ENCODE peak calls at places on chromosome 2, in five cellular contexts. Z is AG10803, P is right atrium auricular region, D is heart left ventricle, J is foreskin fibroblast. W is an unnamed sample.

GRCh38 chr2:229715895-229716507 is 1.6 kb upstream of the DNER start:
- DNase-seq in D (no peak), Z (no peak), P (no peak), J (no peak), W (no peak)

GRCh38 chr2:9262671-9263171 is 56.1 kb downstream of the ASAP2 start:
- DNase-seq in P (no peak), D (peak; percentile 67), Z (no peak), J (no peak), W (no peak)

GRCh38 chr2:210544839-210545238 is 11.6 kb upstream of the CPS1 start:
- DNase-seq in D (no peak), J (no peak), P (no peak), Z (no peak), W (no peak)

GRCh38 chr2:229713371-229714079 is 830 bp downstream of the DNER start:
- DNase-seq in Z (no peak), P (no peak), J (no peak), D (no peak), W (no peak)

GRCh38 chr2:239487272-239487671 is 86.5 kb upstream of the HDAC4 start:
- DNase-seq in D (no peak), J (no peak), Z (no peak), P (no peak), W (no peak)

GRCh38 chr2:6177796-6178195 is 485.6 kb downstream of the SOX11 start:
- DNase-seq in D (no peak), J (no peak), Z (no peak), P (no peak), W (no peak)

GRCh38 chr2:35410431-35411061 is 945.0 kb upstream of the CRIM1 start:
- DNase-seq in P (no peak), J (no peak), Z (peak; percentile 13), D (peak; percentile 31), W (no peak)

GRCh38 chr2:189131986-189132385 is 47.6 kb downstream of the COL5A2 start:
- DNase-seq in D (no peak), Z (peak; percentile 40), P (no peak), J (no peak), W (no peak)

GRCh38 chr2:9029721-9030120 is 26.2 kb upstream of the MBOAT2 start:
- DNase-seq in P (no peak), J (no peak), Z (no peak), D (no peak), W (no peak)

GRCh38 chr2:234495801-234496441 is 960 bp downstream of the ARL4C start:
- DNase-seq in D (peak; percentile 29), Z (peak; percentile 30), J (peak; percentile 18), P (no peak), W (no peak)

GRCh38 chr2:55223958-55224760 is 7.9 kb downstream of the CLHC1 start:
- DNase-seq in D (no peak), J (no peak), Z (no peak), P (no peak), W (no peak)

GRCh38 chr2:1626271-1626681 is 118.0 kb downstream of the PXDN start:
- DNase-seq in Z (no peak), J (no peak), P (no peak), D (no peak), W (no peak)

GRCh38 chr2:33322099-33322498 is 154.3 kb upstream of the RASGRP3 start:
- DNase-seq in P (no peak), Z (peak; percentile 78), D (peak; percentile 21), J (peak; percentile 69), W (peak; percentile 31)
- H3K4me3 ChIP-seq in P (no peak overlapping the region), Z (no peak overlapping the region), D (no peak overlapping the region), J (no peak overlapping the region), W (no peak overlapping the region)

GRCh38 chr2:27282892-27283291 is 663 bp downstream of the TRIM54 start:
- DNase-seq in J (no peak), Z (no peak), D (no peak), P (no peak), W (no peak)

GRCh38 chr2:27278010-27278409 is 2.8 kb downstream of the DNAJC5G start:
- DNase-seq in D (no peak), J (no peak), Z (no peak), P (no peak), W (no peak)

GRCh38 chr2:27280826-27281225 is 1.4 kb upstream of the TRIM54 start:
- DNase-seq in Z (no peak), D (no peak), P (no peak), J (no peak), W (no peak)

GRCh38 chr2:27281855-27282559 is at the start of gene TRIM54:
- DNase-seq in Z (no peak), D (peak; percentile 53), J (no peak), P (no peak), W (no peak)

GRCh38 chr2:27281442-27281841 is 787 bp upstream of the TRIM54 start:
- DNase-seq in Z (no peak), J (no peak), P (no peak), D (no peak), W (no peak)
- H3K4me3 ChIP-seq in Z (no peak overlapping the region), J (no peak overlapping the region), P (no peak overlapping the region), D (no peak overlapping the region), W (no peak overlapping the region)

GRCh38 chr2:160063266-160063665 is 851 bp upstream of the PLA2R1 start:
- DNase-seq in D (no peak), J (no peak), Z (no peak), P (no peak), W (no peak)
- H3K4me3 ChIP-seq in D (peak overlapping the region; percentile 73), J (peak overlapping the region; percentile 72), Z (peak overlapping the region; percentile 75), P (peak overlapping the region; percentile 73), W (no peak overlapping the region)

GRCh38 chr2:118882693-118883336 is 35.4 kb upstream of the EN1 start:
- DNase-seq in P (peak; percentile 78), Z (peak; percentile 59), D (peak; percentile 56), J (peak; percentile 51), W (peak; percentile 16)
- H3K4me3 ChIP-seq in P (peak overlapping the region; percentile 28), Z (peak overlapping the region; percentile 48), D (peak overlapping the region; percentile 48), J (no peak overlapping the region), W (peak overlapping the region; percentile 30)

GRCh38 chr2:201859886-201860285 is 53.5 kb downstream of the CDK15 start:
- DNase-seq in D (no peak), P (no peak), Z (peak; percentile 29), J (no peak), W (no peak)

GRCh38 chr2:201856561-201856960 is 50.2 kb downstream of the CDK15 start:
- DNase-seq in J (no peak), P (no peak), Z (no peak), D (no peak), W (no peak)

GRCh38 chr2:201858781-201859180 is 52.4 kb downstream of the CDK15 start:
- DNase-seq in Z (peak; percentile 80), J (peak; percentile 37), P (no peak), D (no peak), W (no peak)

GRCh38 chr2:201857326-201857725 is 51.0 kb downstream of the CDK15 start:
- DNase-seq in D (no peak), P (no peak), J (no peak), Z (no peak), W (no peak)

GRCh38 chr2:201858267-201858666 is 51.9 kb downstream of the CDK15 start:
- DNase-seq in P (no peak), D (no peak), Z (no peak), J (no peak), W (no peak)
- H3K4me3 ChIP-seq in P (no peak overlapping the region), D (no peak overlapping the region), Z (no peak overlapping the region), J (no peak overlapping the region), W (no peak overlapping the region)

GRCh38 chr2:219443697-219444023 is 9.0 kb downstream of the SPEG start:
- DNase-seq in J (no peak), D (no peak), Z (no peak), P (no peak), W (no peak)
- H3K4me3 ChIP-seq in J (no peak overlapping the region), D (no peak overlapping the region), Z (peak overlapping the region; percentile 8), P (no peak overlapping the region), W (no peak overlapping the region)

GRCh38 chr2:45180033-45180746 is 170.9 kb upstream of the SIX2 start:
- DNase-seq in P (no peak), Z (peak; percentile 75), J (no peak), D (no peak), W (no peak)
- H3K4me3 ChIP-seq in P (no peak overlapping the region), Z (no peak overlapping the region), J (no peak overlapping the region), D (no peak overlapping the region), W (no peak overlapping the region)

W was measured in skeletal muscle cell.